ENCODE peak calls at places on chromosomes 3 and 15, in nine cellular contexts. K is GM23338, N is HCT116, M is A549, Z is HL-60, E is K562, R is SK-N-SH, A is GM12878, Q is HepG2. D is an unnamed sample.

GRCh38 chr3:33578325-33579180 is 138.3 kb upstream of the UBP1 start:
- DNase-seq in K (peak), N (no peak), M (peak), Z (no peak), E (no peak), R (no peak), A (no peak), Q (peak), D (no peak)

GRCh38 chr3:13857702-13858380 is 22.0 kb downstream of the WNT7A start:
- DNase-seq in K (no peak), N (no peak), M (no peak), Z (no peak), E (no peak), R (no peak), A (no peak), Q (no peak), D (no peak)

GRCh38 chr3:42169579-42169978 is 78.4 kb downstream of the TRAK1 start:
- DNase-seq in K (no peak), N (no peak), M (no peak), Z (no peak), E (no peak), R (no peak), A (no peak), Q (no peak), D (no peak)

GRCh38 chr15:92714071-92714456 is 58.5 kb upstream of the FAM174B start:
- DNase-seq in K (peak), N (no peak), M (peak), Z (no peak), E (no peak), R (peak), A (no peak), Q (no peak), D (no peak)

GRCh38 chr3:113948015-113948917 is 453 bp downstream of the ZDHHC23 start:
- DNase-seq in K (peak), N (no peak), M (peak), Z (peak), E (peak), R (peak), A (no peak), Q (peak), D (no peak)

GRCh38 chr3:105853801-105854432 is 14.9 kb downstream of the CBLB start:
- DNase-seq in K (no peak), N (no peak), M (no peak), Z (no peak), E (no peak), R (no peak), A (peak), Q (no peak), D (no peak)

GRCh38 chr3:45207471-45207870 is 18.6 kb downstream of the TMEM158 start:
- DNase-seq in K (no peak), N (no peak), M (no peak), Z (no peak), E (no peak), R (no peak), A (no peak), Q (no peak), D (no peak)

GRCh38 chr3:177345049-177345972 is 148.0 kb upstream of the TBL1XR1 start:
- DNase-seq in K (peak), N (peak), M (peak), Z (peak), E (peak), R (peak), A (no peak), Q (peak), D (peak)

GRCh38 chr3:132261501-132261900 is 55.7 kb upstream of the ACP3 start:
- DNase-seq in K (no peak), N (no peak), M (no peak), Z (peak), E (no peak), R (no peak), A (no peak), Q (no peak), D (no peak)

GRCh38 chr3:157132936-157133335 is 27.0 kb downstream of the CCNL1 start:
- DNase-seq in K (no peak), N (no peak), M (no peak), Z (peak), E (no peak), R (no peak), A (no peak), Q (no peak), D (no peak)

GRCh38 chr3:182165234-182165633 is 453.5 kb downstream of the SOX2 start:
- DNase-seq in K (no peak), N (no peak), M (no peak), Z (no peak), E (no peak), R (no peak), A (no peak), Q (no peak), D (no peak)

GRCh38 chr3:119418641-119419040 is 44.8 kb downstream of the TMEM39A start:
- DNase-seq in K (no peak), N (no peak), M (no peak), Z (no peak), E (peak), R (no peak), A (no peak), Q (no peak), D (no peak)

GRCh38 chr3:186481526-186481925 is 62.7 kb downstream of the CRYGS start:
- DNase-seq in K (no peak), N (no peak), M (no peak), Z (no peak), E (no peak), R (no peak), A (no peak), Q (no peak), D (no peak)

DNA sequence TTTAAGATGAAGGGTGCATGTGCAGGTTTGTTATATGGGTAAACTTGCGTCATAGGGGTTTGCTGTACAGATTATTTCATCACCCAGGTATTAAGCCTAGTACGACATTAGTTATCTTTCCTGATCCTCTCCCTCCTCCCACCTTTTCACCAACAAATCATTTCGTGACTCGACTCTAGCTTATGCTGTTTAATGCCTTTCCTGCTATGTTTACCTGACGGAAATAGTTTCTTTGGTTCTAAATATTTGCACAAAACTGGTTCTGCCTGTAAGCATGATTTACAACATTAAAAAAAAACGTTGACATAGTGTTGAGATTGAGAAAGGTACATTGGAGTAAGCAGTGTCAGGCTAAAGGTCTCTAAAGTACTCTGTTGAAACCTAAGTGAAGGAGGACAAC is 2.4 kb downstream of the GNL3 start:
- DNase-seq in K (no peak), N (no peak), M (no peak), Z (no peak), E (no peak), R (no peak), A (no peak), Q (no peak), D (no peak)
- H3K27ac ChIP-seq in K (peak), N (no peak), M (no peak), Z (no peak), E (no peak), R (no peak), A (no peak), Q (no peak), D (peak)

DNA sequence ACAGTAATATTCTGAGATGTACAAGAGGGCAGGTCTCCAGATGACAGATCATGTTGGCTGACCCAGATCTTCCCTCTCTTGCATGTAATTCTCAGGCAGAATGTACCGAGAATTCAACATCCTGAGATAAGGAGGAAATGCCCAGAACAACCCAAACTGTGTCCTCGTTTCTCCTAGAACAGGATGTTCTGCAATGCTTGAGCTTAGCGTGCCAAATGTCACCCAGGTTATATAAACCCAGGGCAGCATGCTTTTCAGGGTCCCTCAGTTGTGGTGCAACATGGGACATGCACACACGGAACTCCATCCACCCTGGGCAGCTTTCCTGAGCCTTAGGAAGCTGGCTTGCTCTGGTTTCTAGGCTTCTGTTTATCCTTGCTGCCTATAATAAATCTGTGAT is 102.1 kb upstream of the CMC1 start:
- DNase-seq in K (no peak), N (no peak), M (no peak), Z (no peak), E (no peak), R (no peak), A (no peak), Q (no peak), D (no peak)
- TF ChIP-seq REST in K (no peak), N (no peak), M (no peak), Z (no peak), E (no peak), R (no peak), A (no peak), Q (no peak), D (no peak)

GRCh38 chr15:99562238-99562637 is 3.5 kb upstream of the MEF2A start:
- DNase-seq in K (no peak), N (no peak), M (no peak), Z (no peak), E (no peak), R (no peak), A (no peak), Q (no peak), D (no peak)
- H3K27ac ChIP-seq in K (no peak), N (no peak), M (no peak), Z (no peak), E (no peak), R (no peak), A (no peak), Q (no peak), D (no peak)

GRCh38 chr15:101221858-101222257 is 30.0 kb downstream of the CHSY1 start:
- DNase-seq in K (no peak), N (no peak), M (no peak), Z (no peak), E (no peak), R (no peak), A (no peak), Q (peak), D (no peak)
- TF ChIP-seq REST in K (no peak), N (no peak), M (no peak), Z (no peak), E (no peak), R (no peak), A (no peak), Q (no peak), D (no peak)

DNA sequence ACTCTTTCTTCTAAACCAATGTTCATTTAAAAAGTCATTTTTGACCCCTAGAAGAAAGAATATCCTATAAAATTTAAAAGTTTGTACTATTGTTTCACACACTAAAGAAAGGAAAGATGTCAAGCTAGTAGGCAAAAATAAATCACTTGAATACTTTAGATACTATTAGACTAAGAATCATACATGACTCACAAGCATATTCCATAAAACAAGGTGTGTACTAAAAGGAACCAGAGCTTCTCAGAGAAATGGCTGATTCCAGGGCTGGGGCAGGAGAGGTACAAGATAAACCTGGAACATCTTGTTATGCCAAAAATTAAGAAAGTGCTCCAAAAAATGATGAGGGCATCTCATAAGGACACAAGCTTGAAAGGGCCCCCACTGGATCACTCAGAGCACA is 8.7 kb downstream of the DLG1 start:
- DNase-seq in K (no peak), N (no peak), M (no peak), Z (no peak), E (no peak), R (no peak), A (no peak), Q (no peak), D (no peak)
- H3K27ac ChIP-seq in K (no peak), N (no peak), M (no peak), Z (no peak), E (no peak), R (peak), A (no peak), Q (no peak), D (no peak)

GRCh38 chr15:52790941-52791751 is 1.0 kb upstream of the ONECUT1 start:
- DNase-seq in K (peak), N (no peak), M (no peak), Z (no peak), E (no peak), R (peak), A (no peak), Q (no peak), D (no peak)
- TF ChIP-seq REST in K (no peak), N (no peak), M (no peak), Z (no peak), E (no peak), R (no peak), A (no peak), Q (no peak), D (no peak)

GRCh38 chr15:80875568-80875967 is 96.4 kb downstream of the CEMIP start:
- DNase-seq in K (no peak), N (no peak), M (no peak), Z (no peak), E (no peak), R (no peak), A (no peak), Q (no peak), D (no peak)

GRCh38 chr15:80878867-80879250 is 99.7 kb downstream of the CEMIP start:
- DNase-seq in K (no peak), N (no peak), M (no peak), Z (no peak), E (no peak), R (no peak), A (no peak), Q (no peak), D (no peak)

GRCh38 chr15:80873568-80873967 is 94.4 kb downstream of the CEMIP start:
- DNase-seq in K (no peak), N (no peak), M (no peak), Z (no peak), E (no peak), R (no peak), A (no peak), Q (no peak), D (no peak)

GRCh38 chr15:80878242-80878866 is 99.2 kb downstream of the CEMIP start:
- DNase-seq in K (peak), N (no peak), M (no peak), Z (no peak), E (no peak), R (no peak), A (no peak), Q (no peak), D (no peak)

DNA sequence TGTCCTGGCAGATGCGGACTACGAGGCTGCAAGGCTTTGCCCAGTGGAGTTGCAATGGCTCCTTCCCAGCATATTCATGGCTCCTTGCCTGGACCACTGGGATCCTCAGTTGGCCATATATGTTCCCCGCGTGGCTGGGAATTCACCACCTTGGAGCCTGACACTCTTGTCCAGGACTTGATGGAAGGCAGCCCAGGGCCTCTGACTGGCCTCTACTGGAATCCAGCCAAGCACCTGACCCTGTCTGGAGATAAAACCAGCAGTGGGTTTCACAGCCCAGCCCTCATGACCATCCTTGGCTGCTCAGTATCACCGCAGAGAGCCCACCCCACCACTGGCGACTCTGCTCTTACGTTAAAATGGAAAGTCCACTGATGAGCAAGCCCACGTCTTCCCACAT is 96.9 kb downstream of the CEMIP start:
- DNase-seq in K (no peak), N (no peak), M (no peak), Z (no peak), E (no peak), R (no peak), A (no peak), Q (no peak), D (no peak)
- H3K27ac ChIP-seq in K (no peak), N (no peak), M (no peak), Z (no peak), E (no peak), R (no peak), A (no peak), Q (no peak), D (no peak)

DNA sequence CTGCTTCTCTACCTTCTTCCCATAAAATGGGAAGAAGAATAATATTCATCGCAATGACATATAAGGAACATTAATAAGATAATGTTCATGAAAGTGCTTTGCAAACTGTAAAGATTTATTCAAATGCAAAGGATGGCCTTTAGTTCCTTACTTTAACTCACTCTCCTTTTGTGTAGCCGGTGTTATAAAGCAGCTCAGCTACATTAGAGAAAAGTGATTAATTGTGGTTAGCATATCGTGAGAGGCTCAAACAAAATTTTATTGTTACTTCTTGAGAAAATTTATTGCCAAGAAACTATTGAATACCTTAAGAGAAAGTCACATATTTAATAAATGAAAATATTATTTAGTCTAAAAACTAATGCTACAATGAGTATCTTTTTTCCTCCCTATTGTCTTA is 250.7 kb upstream of the NR2E3 start:
- DNase-seq in K (no peak), N (no peak), M (no peak), Z (no peak), E (no peak), R (no peak), A (no peak), Q (no peak), D (no peak)
- TF ChIP-seq REST in K (no peak), N (no peak), M (no peak), Z (no peak), E (no peak), R (no peak), A (no peak), Q (no peak), D (no peak)